ENCODE peak calls at places on chromosome 1, in eight cellular contexts. U, K, O, G, J, Z, A and Y are unnamed samples.

GRCh38 chr1:191963286-191963685 is 195.0 kb upstream of the RGS18 start:
- DNase-seq in U (no peak), K (no peak), O (no peak), G (no peak), J (no peak), Z (no peak), A (no peak), Y (no peak)

GRCh38 chr1:55702064-55702463 is 486.9 kb upstream of the USP24 start:
- DNase-seq in U (no peak), K (no peak), O (peak), G (no peak), J (peak), Z (no peak), A (no peak), Y (no peak)

GRCh38 chr1:234234199-234234598 is 139.1 kb upstream of the COA6 start:
- DNase-seq in U (no peak), K (no peak), O (no peak), G (no peak), J (no peak), Z (no peak), A (no peak), Y (no peak)

GRCh38 chr1:19775317-19775716 is 24.4 kb downstream of the TMCO4 start:
- DNase-seq in U (no peak), K (no peak), O (no peak), G (no peak), J (no peak), Z (no peak), A (no peak), Y (no peak)

GRCh38 chr1:43858324-43858723 is 75.3 kb upstream of the ARTN start:
- DNase-seq in U (peak), K (no peak), O (no peak), G (no peak), J (no peak), Z (no peak), A (no peak), Y (no peak)

GRCh38 chr1:224565611-224566406 is 50.3 kb upstream of the CNIH3 start:
- DNase-seq in U (no peak), K (no peak), O (no peak), G (no peak), J (no peak), Z (no peak), A (no peak), Y (no peak)

GRCh38 chr1:228985661-228986060 is 250.4 kb downstream of the RHOU start:
- DNase-seq in U (no peak), K (no peak), O (no peak), G (no peak), J (no peak), Z (no peak), A (no peak), Y (no peak)

GRCh38 chr1:205232122-205232820 is 4.5 kb downstream of the TMCC2 start:
- DNase-seq in U (no peak), K (no peak), O (no peak), G (no peak), J (no peak), Z (no peak), A (no peak), Y (no peak)

GRCh38 chr1:24311234-24311633 is 7.9 kb upstream of the GRHL3 start:
- DNase-seq in U (no peak), K (no peak), O (no peak), G (no peak), J (no peak), Z (no peak), A (no peak), Y (no peak)

GRCh38 chr1:111738133-111738435 is 1.1 kb downstream of the INKA2 start:
- DNase-seq in U (no peak), K (no peak), O (no peak), G (no peak), J (no peak), Z (no peak), A (no peak), Y (no peak)

GRCh38 chr1:209250970-209251636 is 332.4 kb upstream of the CAMK1G start:
- DNase-seq in U (no peak), K (no peak), O (no peak), G (no peak), J (no peak), Z (no peak), A (no peak), Y (no peak)

GRCh38 chr1:200233393-200233792 is 176.4 kb downstream of the ZNF281 start:
- DNase-seq in U (no peak), K (no peak), O (no peak), G (no peak), J (no peak), Z (no peak), A (no peak), Y (no peak)

GRCh38 chr1:233615571-233615970 is 1.7 kb downstream of the KCNK1 start:
- DNase-seq in U (no peak), K (no peak), O (no peak), G (no peak), J (no peak), Z (no peak), A (no peak), Y (no peak)

GRCh38 chr1:109104364-109105151 is 9.4 kb upstream of the ELAPOR1 start:
- DNase-seq in U (no peak), K (no peak), O (no peak), G (no peak), J (no peak), Z (no peak), A (no peak), Y (no peak)

GRCh38 chr1:204828352-204828850 is 42.3 kb upstream of the NFASC start:
- DNase-seq in U (peak), K (peak), O (no peak), G (peak), J (no peak), Z (peak), A (peak), Y (peak)

GRCh38 chr1:2135425-2135824 is 59.1 kb downstream of the FAAP20 start:
- DNase-seq in U (peak), K (no peak), O (no peak), G (no peak), J (no peak), Z (peak), A (no peak), Y (no peak)

GRCh38 chr1:66330711-66331110 is 203.2 kb upstream of the SGIP1 start:
- DNase-seq in U (no peak), K (no peak), O (no peak), G (no peak), J (peak), Z (no peak), A (no peak), Y (no peak)

GRCh38 chr1:226281058-226281457 is 27.9 kb downstream of the LIN9 start:
- DNase-seq in U (no peak), K (no peak), O (no peak), G (no peak), J (no peak), Z (no peak), A (no peak), Y (no peak)

GRCh38 chr1:185853739-185854138 is 119.5 kb downstream of the HMCN1 start:
- DNase-seq in U (no peak), K (no peak), O (no peak), G (no peak), J (no peak), Z (no peak), A (no peak), Y (no peak)

GRCh38 chr1:14363707-14364413 is 234.6 kb upstream of the KAZN start:
- DNase-seq in U (no peak), K (no peak), O (no peak), G (no peak), J (no peak), Z (no peak), A (no peak), Y (no peak)

GRCh38 chr1:94106716-94107115 is 14.2 kb downstream of the ABCA4 start:
- DNase-seq in U (no peak), K (no peak), O (no peak), G (no peak), J (no peak), Z (no peak), A (no peak), Y (no peak)

GRCh38 chr1:71303617-71304041 is 222.8 kb upstream of the ZRANB2 start:
- DNase-seq in U (no peak), K (no peak), O (no peak), G (no peak), J (no peak), Z (no peak), A (no peak), Y (no peak)

GRCh38 chr1:219945795-219946194 is 17.4 kb upstream of the SLC30A10 start:
- DNase-seq in U (no peak), K (no peak), O (no peak), G (no peak), J (peak), Z (no peak), A (no peak), Y (peak)

GRCh38 chr1:17764578-17764977 is 9.4 kb downstream of the ACTL8 start:
- DNase-seq in U (no peak), K (no peak), O (no peak), G (no peak), J (no peak), Z (no peak), A (no peak), Y (no peak)

GRCh38 chr1:214444159-214444939 is 107.1 kb downstream of the PTPN14 start:
- DNase-seq in U (no peak), K (no peak), O (no peak), G (no peak), J (peak), Z (no peak), A (no peak), Y (no peak)

GRCh38 chr1:22471078-22471477 is 19.4 kb downstream of the ZBTB40 start:
- DNase-seq in U (peak), K (no peak), O (no peak), G (no peak), J (no peak), Z (peak), A (no peak), Y (no peak)

GRCh38 chr1:164588388-164589341 is 29.7 kb downstream of the PBX1 start:
- DNase-seq in U (peak), K (no peak), O (no peak), G (no peak), J (no peak), Z (peak), A (no peak), Y (no peak)

GRCh38 chr1:170939476-170939875 is 4.1 kb downstream of the MROH9 start:
- DNase-seq in U (no peak), K (no peak), O (no peak), G (no peak), J (no peak), Z (no peak), A (no peak), Y (no peak)

GRCh38 chr1:2133039-2133878 is 61.3 kb downstream of the FAAP20 start:
- DNase-seq in U (peak), K (peak), O (no peak), G (peak), J (peak), Z (peak), A (peak), Y (peak)

GRCh38 chr1:43732132-43732531 is 24.8 kb downstream of the ST3GAL3 start:
- DNase-seq in U (no peak), K (no peak), O (no peak), G (no peak), J (no peak), Z (no peak), A (no peak), Y (no peak)